ENCODE peak calls at places on chromosomes 16 and 17, in six cellular contexts. I is central memory CD4-positive, alpha-beta T cell; G is activated CD4-positive, alpha-beta T cell treated with anti-CD3 and anti-CD28 coated beads, Interleukin-2, amount 50 U/mL, for 1 hour; L is endodermal cell; Y is NCI-H524; U is RCC 7860. R is an unnamed sample.

GRCh38 chr17:55632236-55632635 is 90.4 kb downstream of the TMEM100 start:
- DNase-seq in I (no peak), L (no peak), Y (peak), U (no peak), G (no peak), R (no peak)

GRCh38 chr17:17605747-17606083 is 14.2 kb upstream of the PEMT start:
- DNase-seq in Y (no peak), U (no peak), L (no peak), G (no peak), I (no peak), R (no peak)

GRCh38 chr16:27429330-27429871 is 27.4 kb downstream of the IL21R start:
- DNase-seq in I (no peak), G (no peak), L (no peak), U (no peak), Y (no peak), R (no peak)

GRCh38 chr16:11629071-11630030 is 38.9 kb upstream of the SNN start:
- DNase-seq in L (no peak), U (peak), G (no peak), Y (peak), I (no peak), R (peak)

GRCh38 chr16:85286066-85286712 is 173.9 kb upstream of the CIBAR2 start:
- DNase-seq in G (no peak), L (no peak), I (no peak), Y (peak), U (no peak), R (no peak)

GRCh38 chr17:69098635-69099034 is 37.9 kb upstream of the ABCA9 start:
- DNase-seq in U (no peak), Y (no peak), G (no peak), L (no peak), I (no peak), R (no peak)

GRCh38 chr16:72467157-72467759 is 295.3 kb upstream of the PMFBP1 start:
- DNase-seq in I (no peak), G (no peak), Y (peak), U (peak), L (peak), R (peak)

GRCh38 chr17:78605429-78605828 is 28.2 kb upstream of the DNAH17 start:
- DNase-seq in U (no peak), I (no peak), G (no peak), Y (no peak), L (no peak), R (no peak)

GRCh38 chr17:17741346-17742023 is 60.2 kb downstream of the RAI1 start:
- DNase-seq in U (no peak), Y (peak), L (peak), G (no peak), I (no peak), R (peak)

GRCh38 chr16:87671221-87671620 is 68.9 kb downstream of the JPH3 start:
- DNase-seq in G (no peak), U (no peak), I (no peak), L (no peak), Y (no peak), R (no peak)

GRCh38 chr16:4682616-4683254 is 10.6 kb upstream of the NUDT16L1 start:
- DNase-seq in L (peak), G (peak), I (no peak), U (peak), Y (no peak), R (peak)

GRCh38 chr17:58535431-58535830 is 21.0 kb upstream of the MTMR4 start:
- DNase-seq in I (no peak), U (no peak), Y (no peak), G (no peak), L (no peak), R (no peak)

GRCh38 chr17:58533616-58534188 is 19.3 kb upstream of the MTMR4 start:
- DNase-seq in G (no peak), Y (no peak), U (no peak), L (no peak), I (no peak), R (no peak)